ENCODE peak calls at places on chromosomes 3 and 15, in eight cellular contexts. Y is WERI-Rb-1; R is NCI-H1436; X is stimulated activated CD8-positive, alpha-beta memory T cell treated with anti-CD3 and anti-CD28 coated beads, Interleukin-15, amount 100 ng/mL, for 24 hours; N is stimulated activated CD4-positive, alpha-beta T cell treated with anti-CD3 and anti-CD28 coated beads, Interleukin-12 subunit alpha, Interleukin-12 subunit beta, amount 100 ng/mL, for 4 hours; T is glutamatergic neuron; K is Calu3; V is activated CD4-positive, alpha-beta memory T cell treated with anti-CD3 and anti-CD28 coated beads, Interleukin-2, amount 10 ng/mL, durations not matched to agents 7 days and 5 days. E is an unnamed sample.
A peak's percentile ranks its signal among the peaks of the same experiment; 100 is the strongest.

GRCh38 chr15:100783296-100783695 is 96.3 kb upstream of the ALDH1A3 start:
- DNase-seq in Y (no peak), R (no peak), T (no peak), N (no peak), V (peak; percentile 9), X (no peak), K (no peak), E (no peak)

GRCh38 chr15:58568157-58568571 is 136.4 kb downstream of the LIPC start:
- DNase-seq in K (peak; percentile 75), Y (no peak), N (no peak), X (no peak), T (no peak), R (no peak), V (no peak), E (no peak)

GRCh38 chr3:130773371-130773770 is 26.7 kb upstream of the PIK3R4 start:
- DNase-seq in R (no peak), T (no peak), N (no peak), X (no peak), V (no peak), K (no peak), Y (no peak), E (no peak)

GRCh38 chr3:182710557-182711157 is 82.6 kb upstream of the ATP11B start:
- DNase-seq in X (no peak), R (peak; percentile 17), T (no peak), Y (no peak), V (no peak), N (no peak), K (no peak), E (peak; percentile 29)

GRCh38 chr15:80875568-80875967 is 96.4 kb downstream of the CEMIP start:
- DNase-seq in R (no peak), K (no peak), X (no peak), V (no peak), T (no peak), Y (no peak), N (no peak), E (no peak)

GRCh38 chr3:56137406-56137805 is 330.9 kb downstream of the ERC2 start:
- DNase-seq in R (no peak), X (no peak), Y (no peak), N (no peak), V (no peak), K (no peak), T (no peak), E (no peak)

GRCh38 chr15:64311566-64311965 is 44.4 kb downstream of the CSNK1G1 start:
- DNase-seq in V (no peak), X (no peak), R (no peak), N (no peak), K (no peak), Y (no peak), T (no peak), E (no peak)

GRCh38 chr3:172658344-172659245 is 52.3 kb downstream of the NCEH1 start:
- DNase-seq in V (no peak), K (peak; percentile 83), T (no peak), X (no peak), Y (no peak), R (no peak), N (no peak), E (peak; percentile 54)

GRCh38 chr15:95086543-95087252 is 855.3 kb downstream of the MCTP2 start:
- DNase-seq in K (peak; percentile 27), R (no peak), V (no peak), X (no peak), Y (no peak), T (no peak), N (no peak), E (no peak)

GRCh38 chr3:135887220-135887619 is 78.3 kb upstream of the PPP2R3A start:
- DNase-seq in N (no peak), T (no peak), R (no peak), Y (no peak), X (no peak), K (peak; percentile 44), V (no peak), E (peak; percentile 40)

GRCh38 chr3:183774631-183775030 is 50.7 kb downstream of the MAP6D1 start:
- DNase-seq in T (no peak), K (no peak), N (no peak), R (no peak), V (no peak), X (no peak), Y (no peak), E (no peak)

GRCh38 chr3:111895079-111895478 is 36.0 kb downstream of the PHLDB2 start:
- DNase-seq in Y (no peak), R (peak; percentile 51), V (no peak), X (no peak), T (no peak), N (no peak), K (peak; percentile 12), E (no peak)

GRCh38 chr3:58526124-58526957 is 10.6 kb downstream of the ACOX2 start:
- DNase-seq in R (no peak), N (no peak), Y (no peak), X (no peak), T (no peak), V (no peak), K (peak; percentile 51), E (peak; percentile 84)

GRCh38 chr15:64251121-64251520 is 88.3 kb upstream of the PPIB start:
- DNase-seq in Y (no peak), X (no peak), N (no peak), R (no peak), K (no peak), V (peak; percentile 47), T (no peak), E (no peak)

GRCh38 chr3:159764211-159765024 is 224.2 kb upstream of the IL12A start:
- DNase-seq in X (no peak), N (no peak), Y (peak; percentile 56), V (no peak), T (peak; percentile 65), K (no peak), R (no peak), E (peak; percentile 70)

GRCh38 chr3:143538577-143538981 is 309.7 kb downstream of the SLC9A9 start:
- DNase-seq in Y (no peak), V (no peak), R (no peak), X (no peak), T (no peak), K (no peak), N (no peak), E (no peak)

GRCh38 chr15:65026756-65027155 is 2.7 kb downstream of the MTFMT start:
- DNase-seq in Y (no peak), X (no peak), T (no peak), V (no peak), K (no peak), N (no peak), R (no peak), E (no peak)

GRCh38 chr3:129440648-129441190 is 695 bp downstream of the IFT122 start:
- DNase-seq in V (no peak), T (no peak), X (no peak), R (no peak), K (no peak), N (no peak), Y (no peak), E (no peak)

GRCh38 chr3:12508316-12508715 is 24.0 kb downstream of the TSEN2 start:
- DNase-seq in X (no peak), N (no peak), T (peak; percentile 32), V (no peak), Y (no peak), K (no peak), R (no peak), E (peak; percentile 88)

GRCh38 chr15:98899266-98900021 is 108.1 kb downstream of the PGPEP1L start:
- DNase-seq in X (no peak), K (no peak), Y (no peak), V (no peak), N (no peak), T (no peak), R (no peak), E (no peak)